ENCODE peak calls at places on chromosomes 12 and 14, in seven cellular contexts. K is neuronal stem cell, J is OCI-LY7, F is astrocyte, G is PC-3, E is GM23248, D is IMR-90. Z is an unnamed sample. For H3K36me3, the result is how much of the 10 kb centered on the place peaks cover.

GRCh38 chr14:63493246-63493645 is 49.9 kb downstream of the PPP2R5E start:
- DNase-seq in E (peak), F (peak), J (peak), D (peak), K (peak), G (peak), Z (peak)

GRCh38 chr12:39199371-39199770 is 243.5 kb downstream of the KIF21A start:
- DNase-seq in G (no peak), D (no peak), J (no peak), K (no peak), E (no peak), F (peak), Z (no peak)

GRCh38 chr14:65237023-65237814 is 134.9 kb upstream of the MAX start:
- DNase-seq in K (no peak), J (no peak), F (peak), E (peak), G (no peak), D (peak), Z (no peak)

GRCh38 chr12:53795927-53796326 is 44.1 kb upstream of the CISTR start:
- DNase-seq in K (no peak), J (no peak), E (no peak), G (no peak), F (no peak), D (no peak), Z (no peak)

GRCh38 chr14:95255487-95255886 is 64.2 kb downstream of the CLMN start:
- DNase-seq in G (no peak), E (no peak), J (peak), D (peak), K (peak), F (peak), Z (peak)

GRCh38 chr12:69466867-69467266 is 3.3 kb upstream of the FRS2 start:
- DNase-seq in J (peak), K (no peak), G (no peak), D (no peak), F (no peak), E (no peak), Z (no peak)

GRCh38 chr14:94038921-94039629 is 12.9 kb downstream of the OTUB2 start:
- DNase-seq in D (no peak), F (no peak), E (no peak), G (no peak), J (no peak), K (no peak), Z (no peak)

GRCh38 chr14:94045101-94045500 is 19.0 kb downstream of the OTUB2 start:
- DNase-seq in F (no peak), K (no peak), E (no peak), D (no peak), J (no peak), G (no peak), Z (no peak)

GRCh38 chr12:2387051-2387834 is 334.5 kb downstream of the CACNA1C start:
- DNase-seq in K (no peak), G (no peak), D (peak), E (peak), J (no peak), F (peak), Z (no peak)

GRCh38 chr12:106519587-106519986 is 63.2 kb upstream of the RFX4 start:
- DNase-seq in J (no peak), E (peak), K (no peak), G (no peak), D (peak), F (peak), Z (peak)

GRCh38 chr12:107649615-107650014 is 36.0 kb upstream of the PWP1 start:
- DNase-seq in G (no peak), D (no peak), F (no peak), K (no peak), J (no peak), E (no peak), Z (peak)

GRCh38 chr12:113424915-113425823 is 3.0 kb downstream of the SDSL start:
- DNase-seq in D (peak), F (no peak), G (peak), E (peak), J (peak), K (peak), Z (peak)

GRCh38 chr12:120262852-120263724 is 2.4 kb downstream of the PXN start:
- DNase-seq in K (no peak), D (no peak), J (no peak), F (no peak), G (peak), E (peak), Z (no peak)
- H3K4me2 ChIP-seq in K (no peak), D (peak), J (no peak), F (peak), G (peak), E (peak), Z (peak)

DNA sequence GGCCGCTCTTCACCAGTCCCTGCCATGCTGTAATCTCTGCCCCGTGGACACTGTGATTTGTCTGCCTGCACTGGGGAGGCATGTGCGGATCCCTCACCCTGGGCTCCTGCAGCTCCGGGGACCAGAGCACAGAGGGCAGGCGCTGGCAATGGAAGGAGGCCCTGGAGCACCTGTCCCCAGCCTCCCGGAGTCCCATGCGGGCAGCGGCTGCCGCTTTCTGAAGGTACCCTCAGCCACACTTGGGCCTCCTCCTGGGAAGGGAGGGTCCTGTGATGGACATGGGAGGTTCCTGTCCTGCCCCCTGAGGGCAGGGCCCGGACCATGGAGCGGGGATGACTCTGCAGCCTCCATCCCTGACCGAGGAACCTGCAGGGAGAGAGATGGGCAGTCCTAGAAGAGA is 297.4 kb upstream of the SFSWAP start:
- DNase-seq in E (no peak), G (no peak), F (no peak), J (no peak), D (no peak), K (no peak), Z (no peak)
- H3K36me3 ChIP-seq in E (under half), G (under half), F (under half), J (under half), D (under half), K (under half), Z (under half)

GRCh38 chr12:80041071-80041470 is 58.3 kb upstream of the OTOGL start:
- DNase-seq in D (no peak), F (no peak), G (no peak), K (no peak), E (peak), J (no peak), Z (no peak)

GRCh38 chr12:80038062-80038560 is 61.2 kb upstream of the OTOGL start:
- DNase-seq in K (no peak), E (peak), J (no peak), F (no peak), D (peak), G (no peak), Z (no peak)

GRCh38 chr12:80041691-80042090 is 57.6 kb upstream of the OTOGL start:
- DNase-seq in D (peak), G (peak), E (peak), F (peak), K (no peak), J (no peak), Z (no peak)

GRCh38 chr12:80044694-80045046 is 54.7 kb upstream of the OTOGL start:
- DNase-seq in K (no peak), E (peak), F (peak), G (peak), J (no peak), D (peak), Z (no peak)

GRCh38 chr12:80040075-80040738 is 59.1 kb upstream of the OTOGL start:
- DNase-seq in F (peak), G (no peak), J (no peak), K (no peak), E (peak), D (peak), Z (no peak)
- H3K4me2 ChIP-seq in F (peak), G (no peak), J (no peak), K (no peak), E (no peak), D (no peak), Z (no peak)

DNA sequence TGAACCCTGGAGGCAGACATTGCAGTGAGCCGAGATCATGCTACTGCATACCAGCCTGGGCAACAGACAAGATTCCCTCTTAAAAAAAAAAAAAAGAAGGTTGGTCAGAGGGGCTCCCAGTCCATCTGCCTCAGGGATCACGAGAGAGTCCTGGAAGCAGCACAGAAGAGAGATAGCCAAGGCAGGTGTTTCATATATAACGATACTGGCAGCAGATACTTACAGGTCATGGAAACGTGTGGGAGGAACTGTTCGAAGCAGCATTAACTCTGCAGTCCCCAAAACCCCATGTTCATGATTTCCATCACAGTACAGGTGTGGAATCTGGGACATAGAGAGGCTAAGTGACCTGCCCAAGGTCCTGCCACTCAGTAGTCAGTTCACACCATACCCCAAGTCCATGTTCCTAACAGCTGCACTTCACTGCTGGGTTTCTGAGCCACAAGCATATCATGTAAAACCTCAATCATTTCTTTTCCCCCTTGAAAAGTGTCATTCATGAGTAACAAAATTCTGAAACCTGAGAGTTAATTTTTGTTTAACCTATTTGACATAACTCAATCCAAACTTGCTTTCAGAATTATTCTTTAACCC is 16.7 kb downstream of the CDK2AP1 start:
- DNase-seq in G (no peak), K (no peak), E (no peak), D (no peak), J (no peak), F (no peak), Z (no peak)
- H3K36me3 ChIP-seq in G (under half), K (half or more), E (under half), D (under half), J (half or more), F (under half), Z (under half)

GRCh38 chr14:81446279-81447007 is 46.3 kb upstream of the STON2 start:
- DNase-seq in G (no peak), E (no peak), F (no peak), K (no peak), D (no peak), J (no peak), Z (no peak)
- H3K4me2 ChIP-seq in G (no peak), E (no peak), F (no peak), K (no peak), D (no peak), J (no peak), Z (no peak)

GRCh38 chr12:121438905-121439304 is 39.0 kb downstream of the RNF34 start:
- DNase-seq in D (no peak), G (no peak), K (no peak), F (no peak), J (no peak), E (no peak), Z (no peak)

GRCh38 chr12:121441555-121441954 is 41.6 kb downstream of the RNF34 start:
- DNase-seq in F (no peak), D (no peak), J (no peak), G (peak), E (no peak), K (no peak), Z (no peak)

GRCh38 chr12:121440768-121441167 is 40.9 kb downstream of the RNF34 start:
- DNase-seq in E (no peak), G (no peak), J (no peak), D (no peak), K (no peak), F (no peak), Z (no peak)

GRCh38 chr12:121438207-121438606 is 38.3 kb downstream of the RNF34 start:
- DNase-seq in K (no peak), D (no peak), E (no peak), G (no peak), J (no peak), F (no peak), Z (no peak)

DNA sequence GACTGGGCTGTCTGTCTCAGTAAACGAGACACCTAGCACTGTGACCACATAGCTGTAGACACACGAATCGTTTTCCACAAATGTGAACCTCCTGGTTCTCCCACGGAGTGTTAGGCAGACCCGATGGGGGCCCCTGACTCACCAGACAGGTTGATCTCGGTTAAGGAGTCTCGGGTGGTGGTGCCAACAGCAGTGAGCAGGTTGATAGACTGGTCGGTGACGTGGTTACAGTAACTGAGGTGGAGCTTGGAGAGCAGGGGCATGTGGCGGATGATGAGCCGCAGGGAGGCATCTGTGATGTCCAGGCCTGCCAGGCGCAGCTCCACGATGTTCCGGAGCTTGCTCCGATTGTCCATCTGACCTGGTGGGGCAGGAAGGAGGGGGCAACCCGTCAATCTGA is 39.8 kb downstream of the RNF34 start:
- DNase-seq in K (no peak), F (no peak), G (no peak), E (no peak), D (no peak), J (no peak), Z (no peak)
- H3K36me3 ChIP-seq in K (half or more), F (under half), G (half or more), E (under half), D (half or more), J (half or more), Z (under half)

GRCh38 chr14:104966261-104967143 is 11.7 kb downstream of the AHNAK2 start:
- DNase-seq in K (no peak), J (no peak), E (no peak), D (no peak), G (no peak), F (no peak), Z (no peak)
- H3K4me2 ChIP-seq in K (no peak), J (no peak), E (no peak), D (no peak), G (peak), F (no peak), Z (peak)

Z was measured in hepatocyte.